ENCODE peak calls at places on chromosome 3, in seven cellular contexts. X is OCI-LY7; A is CD4-positive, CD25-positive, alpha-beta regulatory T cell; H is heart left ventricle; M is left lung; T is osteoblast; Z is endodermal cell. P is an unnamed sample. For H3K4me1 and H3K36me3, the result is how much of the 10 kb centered on the place peaks cover.

GRCh38 chr3:149243540-149243939 is 21.9 kb upstream of the CP start:
- DNase-seq in X (peak), A (no peak), H (no peak), M (no peak), T (no peak), Z (no peak), P (no peak)

GRCh38 chr3:151315136-151315535 is 1.5 kb downstream of the GPR87 start:
- DNase-seq in X (no peak), A (no peak), H (no peak), M (no peak), T (no peak), Z (no peak), P (no peak)

GRCh38 chr3:71602256-71602655 is 18.7 kb upstream of the FOXP1 start:
- DNase-seq in X (no peak), A (no peak), H (no peak), M (no peak), T (peak), Z (no peak), P (no peak)

GRCh38 chr3:83002869-83003445 is 1241.5 kb upstream of the GBE1 start:
- DNase-seq in X (peak), A (no peak), H (no peak), M (no peak), T (no peak), Z (no peak), P (no peak)

GRCh38 chr3:175005193-175005592 is 146.1 kb downstream of the NAALADL2 start:
- DNase-seq in X (no peak), A (no peak), H (no peak), M (no peak), T (no peak), Z (no peak), P (no peak)

GRCh38 chr3:40770046-40770445 is 245.3 kb downstream of the ZNF621 start:
- DNase-seq in X (no peak), A (no peak), H (no peak), M (no peak), T (no peak), Z (no peak), P (no peak)

GRCh38 chr3:71064976-71065763 is 518.4 kb downstream of the FOXP1 start:
- DNase-seq in X (peak), A (peak), H (peak), M (peak), T (peak), Z (peak), P (peak)

GRCh38 chr3:115113367-115113766 is 33.7 kb downstream of the ZBTB20 start:
- DNase-seq in X (no peak), A (no peak), H (no peak), M (no peak), T (no peak), Z (no peak), P (no peak)

GRCh38 chr3:12424635-12425319 is 59.5 kb upstream of the TSEN2 start:
- DNase-seq in X (no peak), A (no peak), H (no peak), M (no peak), T (no peak), Z (peak), P (no peak)
- H3K4me1 ChIP-seq in X (under half), A (under half), H (under half), M (under half), T (under half), Z (under half), P (under half)

DNA sequence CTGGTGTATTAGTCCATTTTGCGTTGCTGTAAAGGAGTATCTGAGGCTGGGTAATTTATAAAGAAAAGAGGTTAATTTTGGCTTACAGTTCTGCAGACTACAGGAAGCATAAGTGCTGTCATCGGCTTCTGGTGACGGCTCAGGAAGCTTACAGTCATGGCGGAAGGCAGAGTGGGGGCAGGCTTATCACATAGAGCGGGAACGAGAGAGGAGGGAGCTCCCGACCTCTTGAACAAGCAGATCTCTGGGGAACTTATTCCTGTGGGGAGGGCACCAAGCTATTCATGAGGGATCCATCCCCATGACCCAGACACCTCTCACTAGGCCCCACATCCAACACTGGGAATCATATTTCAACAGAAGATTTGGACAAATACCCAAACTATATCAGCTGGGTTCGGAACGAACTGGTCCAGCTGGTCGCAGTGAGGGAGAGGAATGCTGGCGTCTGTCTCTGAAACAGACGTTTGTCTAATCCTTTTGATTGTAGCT is 72.5 kb downstream of the LMLN start:
- DNase-seq in X (no peak), A (no peak), H (peak), M (no peak), T (no peak), Z (no peak), P (no peak)
- H3K4me3 ChIP-seq in X (no peak), A (no peak), H (peak), M (no peak), T (no peak), Z (no peak), P (no peak)

GRCh38 chr3:125037498-125038150 is 18.2 kb downstream of the HEG1 start:
- DNase-seq in X (no peak), A (no peak), H (no peak), M (no peak), T (no peak), Z (no peak), P (no peak)
- H3K36me3 ChIP-seq in X (under half), A (under half), H (under half), M (under half), T (under half), Z (under half), P (under half)

DNA sequence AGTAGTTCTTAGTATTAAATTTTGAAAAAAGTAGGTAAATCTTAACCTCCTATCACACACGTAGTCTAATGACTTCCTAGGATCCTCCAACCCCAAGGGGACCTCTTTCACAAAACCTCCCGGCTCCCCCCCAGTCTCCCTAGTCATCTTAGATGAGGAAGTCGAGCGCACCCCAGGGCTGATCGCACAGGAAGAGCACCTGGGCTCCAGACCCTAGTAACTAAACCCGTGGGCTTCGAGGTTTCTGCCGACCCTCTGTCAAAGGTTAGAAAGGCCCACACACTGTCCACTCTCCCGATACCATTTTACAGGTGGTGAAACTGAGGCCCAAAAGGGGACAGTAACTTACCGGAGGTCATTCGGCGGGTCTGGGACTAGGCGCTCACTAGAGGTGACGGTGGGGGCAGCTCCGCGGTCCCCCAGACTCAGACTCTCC is 349 bp downstream of the MBD4 start:
- DNase-seq in X (peak), A (peak), H (peak), M (peak), T (peak), Z (no peak), P (peak)
- H3K4me1 ChIP-seq in X (half or more), A (half or more), H (half or more), M (under half), T (under half), Z (under half), P (under half)

DNA sequence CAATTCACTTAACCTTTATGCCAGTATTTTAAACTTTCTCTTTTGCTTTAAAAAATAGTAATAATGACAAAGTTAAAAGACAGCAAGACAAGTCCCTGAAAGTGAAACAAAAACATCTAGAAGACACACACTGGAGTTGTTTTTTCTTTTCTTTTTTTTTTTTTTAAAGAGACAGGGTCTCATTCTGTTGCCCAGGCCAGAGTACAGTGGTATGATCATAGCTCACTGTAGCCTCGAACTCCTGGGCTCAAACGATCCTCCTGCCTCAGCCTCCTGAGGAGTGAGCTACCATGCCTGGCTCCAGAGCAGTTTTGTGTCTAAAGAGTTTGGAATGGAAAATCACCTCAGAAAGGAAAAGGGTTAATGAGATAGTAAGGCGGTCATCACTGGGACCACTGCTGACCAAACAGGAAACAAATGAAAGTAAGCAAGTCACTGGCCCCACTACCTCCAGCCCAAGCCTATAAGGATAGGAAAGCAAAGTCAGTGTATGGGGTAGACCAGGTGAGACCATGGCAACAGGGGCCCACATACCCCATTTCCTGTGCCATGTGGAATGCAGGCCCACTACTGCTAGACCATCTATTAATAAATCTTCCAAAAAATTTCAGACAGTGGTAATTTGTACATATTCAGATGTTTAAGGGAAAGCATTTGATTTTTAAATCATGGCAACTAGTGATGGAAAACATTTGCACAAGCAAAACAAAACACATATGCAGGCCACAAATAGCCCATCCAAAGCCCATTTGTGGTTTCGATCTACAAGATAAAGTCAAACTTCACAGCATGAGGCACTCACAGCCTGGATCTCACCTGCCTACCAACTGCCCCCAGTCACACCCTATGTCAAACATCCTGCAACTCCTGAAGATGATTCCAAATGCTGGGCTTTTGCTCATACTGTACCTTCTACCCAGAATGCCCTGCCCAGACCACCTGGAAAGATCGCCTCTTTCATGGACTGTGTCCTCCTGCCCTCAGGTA is 62.6 kb downstream of the OSBPL10 start:
- DNase-seq in X (peak), A (no peak), H (no peak), M (no peak), T (no peak), Z (no peak), P (no peak)
- H3K4me3 ChIP-seq in X (peak), A (no peak), H (no peak), M (no peak), T (no peak), Z (peak), P (no peak)

GRCh38 chr3:156551261-156551660 is 3.7 kb downstream of the SSR3 start:
- DNase-seq in X (no peak), A (no peak), H (no peak), M (no peak), T (peak), Z (no peak), P (no peak)

GRCh38 chr3:156553705-156554356 is 1.1 kb downstream of the SSR3 start:
- DNase-seq in X (peak), A (no peak), H (no peak), M (no peak), T (peak), Z (peak), P (peak)

GRCh38 chr3:156551746-156552145 is 3.2 kb downstream of the SSR3 start:
- DNase-seq in X (no peak), A (no peak), H (no peak), M (no peak), T (peak), Z (no peak), P (no peak)

GRCh38 chr3:156554515-156554841 is 439 bp downstream of the SSR3 start:
- DNase-seq in X (no peak), A (no peak), H (no peak), M (no peak), T (no peak), Z (no peak), P (no peak)

DNA sequence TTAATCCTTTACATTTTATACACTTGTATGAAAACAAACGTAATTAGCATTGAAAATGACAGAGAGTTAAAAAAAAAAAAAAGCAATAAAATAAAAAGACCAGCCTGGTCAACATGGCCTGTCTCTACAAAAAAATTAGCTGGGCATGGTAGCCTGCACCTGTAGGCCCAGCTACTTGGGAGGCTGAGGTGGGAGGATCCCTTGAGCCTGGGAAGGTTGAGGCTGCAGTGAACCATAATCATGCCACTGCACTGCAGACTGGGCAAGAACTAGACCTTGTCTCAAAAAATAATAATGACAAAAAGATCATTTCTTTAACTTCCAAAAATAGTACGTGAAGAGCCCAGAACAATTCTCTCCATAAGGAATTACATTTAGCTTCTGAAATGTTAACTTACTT is 1.9 kb downstream of the SSR3 start:
- DNase-seq in X (no peak), A (no peak), H (no peak), M (no peak), T (no peak), Z (no peak), P (no peak)
- H3K36me3 ChIP-seq in X (half or more), A (under half), H (under half), M (under half), T (under half), Z (half or more), P (under half)